ENCODE peak calls at places on chromosome 16, in six cellular contexts. D, Q, B, V, T and Z are unnamed samples.

GRCh38 chr16:21184834-21185233 is 26.4 kb downstream of the LDAF1 start:
- DNase-seq in Q (no peak), D (no peak), V (no peak), T (no peak), B (no peak), Z (no peak)

GRCh38 chr16:17470871-17471744 is at the start of gene XYLT1:
- DNase-seq in D (peak; percentile 74), T (peak; percentile 75), B (peak; percentile 55), Q (peak; percentile 73), V (peak; percentile 94), Z (no peak)

GRCh38 chr16:19167710-19168172 is 299 bp upstream of the SYT17 start:
- DNase-seq in B (peak; percentile 20), T (peak; percentile 89), D (peak; percentile 71), Q (peak; percentile 83), V (peak; percentile 80), Z (no peak)

GRCh38 chr16:3846087-3846486 is 34.4 kb downstream of the CREBBP start:
- DNase-seq in B (no peak), D (no peak), Q (no peak), V (no peak), T (no peak), Z (no peak)

GRCh38 chr16:66366433-66367299 is at the start of gene CDH5:
- DNase-seq in V (no peak), Q (peak; percentile 19), D (peak; percentile 75), T (peak; percentile 41), B (peak; percentile 82), Z (no peak)

GRCh38 chr16:77442078-77442477 is 7.2 kb upstream of the ADAMTS18 start:
- DNase-seq in V (no peak), B (no peak), Q (no peak), D (no peak), T (no peak), Z (no peak)

GRCh38 chr16:30747331-30747730 is 894 bp upstream of the PHKG2 start:
- DNase-seq in Q (no peak), T (no peak), V (no peak), D (no peak), B (no peak), Z (no peak)

GRCh38 chr16:80563066-80563465 is 22.3 kb downstream of the DYNLRB2 start:
- DNase-seq in D (no peak), B (no peak), T (no peak), V (no peak), Q (no peak), Z (no peak)

GRCh38 chr16:50188619-50189136 is 35.6 kb downstream of the TENT4B start:
- DNase-seq in T (no peak), B (no peak), V (no peak), Q (no peak), D (no peak), Z (no peak)

GRCh38 chr16:63883091-63883490 is 1238.8 kb downstream of the CDH11 start:
- DNase-seq in V (no peak), B (no peak), Q (no peak), T (no peak), D (no peak), Z (no peak)

GRCh38 chr16:27208081-27208692 is 4.9 kb downstream of the KDM8 start:
- DNase-seq in B (no peak), T (no peak), D (no peak), V (no peak), Q (no peak), Z (no peak)

GRCh38 chr16:24074574-24074973 is 181.6 kb upstream of the CACNG3 start:
- DNase-seq in Q (no peak), D (no peak), T (no peak), V (no peak), B (no peak), Z (no peak)

GRCh38 chr16:78307824-78308528 is 208.5 kb downstream of the WWOX start:
- DNase-seq in T (no peak), D (no peak), Q (no peak), V (no peak), B (no peak), Z (no peak)

GRCh38 chr16:57736419-57737281 is 1.1 kb downstream of the KATNB1 start:
- DNase-seq in Q (peak; percentile 55), B (no peak), D (no peak), T (peak; percentile 71), V (peak; percentile 73), Z (no peak)

GRCh38 chr16:57739756-57740422 is 4.3 kb downstream of the KATNB1 start:
- DNase-seq in Q (no peak), T (peak; percentile 24), D (no peak), B (no peak), V (no peak), Z (no peak)

GRCh38 chr16:57740423-57741071 is 5.0 kb downstream of the KATNB1 start:
- DNase-seq in B (peak; percentile 58), Q (no peak), D (no peak), T (peak; percentile 18), V (no peak), Z (no peak)

GRCh38 chr16:57741660-57742191 is 6.2 kb downstream of the KATNB1 start:
- DNase-seq in T (peak; percentile 20), V (no peak), D (no peak), B (no peak), Q (no peak), Z (no peak)

DNA sequence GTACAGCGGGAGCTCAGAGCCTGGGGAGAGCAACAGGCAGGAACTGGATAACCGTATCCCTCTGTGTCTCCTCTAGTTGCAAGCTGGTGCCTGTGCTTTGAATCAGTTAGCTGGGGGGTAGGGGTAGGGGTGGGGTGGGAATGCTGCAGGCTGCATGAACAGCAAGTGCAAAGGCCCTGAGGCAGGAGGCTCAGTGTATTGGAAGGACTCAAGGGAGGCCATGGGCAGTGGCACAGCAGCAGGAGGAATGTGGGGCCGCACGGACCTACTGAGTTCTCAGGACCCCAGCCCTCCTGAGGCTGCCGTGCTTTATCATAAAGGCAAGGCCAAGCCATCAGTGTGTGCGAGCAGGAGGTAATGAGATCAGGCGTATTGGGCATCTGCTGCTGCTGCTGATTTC is 3.3 kb downstream of the KATNB1 start:
- DNase-seq in V (no peak), Q (no peak), D (no peak), T (no peak), B (no peak), Z (no peak)
- H3K4me1 ChIP-seq in V (peaks cover 22% of the 10 kb centered on the region), Q (peaks cover 20% of the 10 kb centered on the region), D (no peaks in the 10 kb centered on the region), T (peaks cover 18% of the 10 kb centered on the region), B (no peaks in the 10 kb centered on the region), Z (peaks cover 30% of the 10 kb centered on the region)

GRCh38 chr16:72990003-72990521 is 57.9 kb downstream of the ZFHX3 start:
- DNase-seq in Q (peak; percentile 68), D (peak; percentile 86), T (no peak), B (peak; percentile 80), V (peak; percentile 79), Z (no peak)

GRCh38 chr16:72991211-72991610 is 56.7 kb downstream of the ZFHX3 start:
- DNase-seq in D (no peak), V (no peak), T (no peak), B (no peak), Q (no peak), Z (no peak)

GRCh38 chr16:72989203-72989991 is 58.5 kb downstream of the ZFHX3 start:
- DNase-seq in T (no peak), B (no peak), Q (no peak), V (peak; percentile 86), D (no peak), Z (no peak)

GRCh38 chr16:72991645-72992044 is 56.3 kb downstream of the ZFHX3 start:
- DNase-seq in T (no peak), Q (no peak), D (no peak), B (no peak), V (no peak), Z (no peak)

GRCh38 chr16:72990571-72990970 is 57.4 kb downstream of the ZFHX3 start:
- DNase-seq in Q (no peak), D (no peak), V (no peak), B (no peak), T (no peak), Z (no peak)
- H3K4me1 ChIP-seq in Q (peaks cover 50% of the 10 kb centered on the region), D (peaks cover 81% of the 10 kb centered on the region), V (peaks cover 65% of the 10 kb centered on the region), B (no peaks in the 10 kb centered on the region), T (peaks cover 15% of the 10 kb centered on the region), Z (peaks cover 38% of the 10 kb centered on the region)

DNA sequence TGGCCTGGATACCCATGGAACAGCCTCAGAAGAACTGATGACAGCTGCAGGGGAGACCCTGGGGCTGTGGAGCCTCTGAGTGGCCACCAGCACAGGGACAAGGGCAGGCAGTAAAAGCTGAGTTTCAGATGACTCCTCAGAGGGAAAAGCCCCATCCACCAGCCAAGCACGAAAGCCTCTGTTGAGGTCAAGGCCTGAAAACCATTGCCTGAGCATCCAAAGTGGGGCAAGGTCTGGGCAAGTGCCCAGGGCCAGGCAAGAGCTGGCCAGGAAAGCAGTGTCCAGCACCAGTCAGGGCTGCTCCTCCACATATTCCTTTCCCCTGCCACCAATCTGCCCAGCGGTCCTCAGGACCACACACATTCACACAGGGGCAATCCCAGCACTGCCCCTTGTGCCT is 16.4 kb downstream of the ATP6V0D1 start:
- DNase-seq in B (no peak), V (no peak), Q (no peak), D (peak; percentile 41), T (no peak), Z (no peak)
- H3K4me1 ChIP-seq in B (peaks cover 25% of the 10 kb centered on the region), V (peaks cover 46% of the 10 kb centered on the region), Q (peaks cover 66% of the 10 kb centered on the region), D (peaks cover 84% of the 10 kb centered on the region), T (peaks cover 61% of the 10 kb centered on the region), Z (peaks cover 53% of the 10 kb centered on the region)

DNA sequence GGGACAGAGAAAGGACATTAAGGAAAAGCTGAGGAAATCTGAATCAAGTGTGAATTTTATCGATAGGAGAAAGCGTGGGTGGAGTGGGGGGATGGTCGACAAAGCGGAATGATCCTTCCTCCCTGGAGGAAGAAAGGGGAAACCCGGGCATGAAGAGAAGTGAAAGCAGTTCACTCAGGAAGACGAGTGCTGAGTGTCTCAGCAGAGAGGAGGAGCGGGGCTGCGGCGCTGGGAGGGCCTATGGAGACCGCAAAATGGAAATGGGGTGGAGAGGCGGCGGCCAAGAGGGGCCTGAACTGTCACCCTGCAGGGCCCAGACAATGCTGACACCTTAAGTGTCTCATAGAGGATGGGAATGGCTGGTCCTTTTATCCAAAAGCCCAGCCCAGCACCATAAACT is 8.7 kb downstream of the ZDHHC7 start:
- DNase-seq in Q (peak; percentile 49), D (no peak), T (peak; percentile 59), B (no peak), V (no peak), Z (no peak)
- H3K4me1 ChIP-seq in Q (peaks cover 88% of the 10 kb centered on the region), D (peaks cover 64% of the 10 kb centered on the region), T (peaks cover 68% of the 10 kb centered on the region), B (peaks cover 10% of the 10 kb centered on the region), V (peaks cover 61% of the 10 kb centered on the region), Z (peaks cover 55% of the 10 kb centered on the region)